ENCODE peak calls at places on chromosome 12, in nine cellular contexts. One of them, this sample, is unnamed.

GRCh38 chr12:92403210-92404175 is 257.8 kb upstream of the BTG1 start:
- DNase-seq in fibroblast of pulmonary artery: no peak
- DNase-seq in amygdala: no peak
- DNase-seq in effector CD4-positive, alpha-beta T cell: peak
- DNase-seq in lung microvascular endothelial cell: no peak
- DNase-seq in fibroblast of mammary gland: no peak
- DNase-seq in GOT3: no peak
- DNase-seq in suprapubic skin: no peak
- DNase-seq in germinal center: no peak
- DNase-seq in this sample: no peak

GRCh38 chr12:53791735-53792326 is 40.1 kb upstream of the CISTR start:
- DNase-seq in amygdala: no peak
- DNase-seq in suprapubic skin: no peak
- DNase-seq in effector CD4-positive, alpha-beta T cell: peak
- DNase-seq in lung microvascular endothelial cell: peak
- DNase-seq in GOT3: no peak
- DNase-seq in fibroblast of pulmonary artery: no peak
- DNase-seq in germinal center: peak
- DNase-seq in fibroblast of mammary gland: peak
- DNase-seq in this sample: no peak

GRCh38 chr12:124862768-124863408 is 776 bp downstream of the SCARB1 start:
- DNase-seq in fibroblast of pulmonary artery: peak
- DNase-seq in suprapubic skin: no peak
- DNase-seq in amygdala: peak
- DNase-seq in germinal center: peak
- DNase-seq in fibroblast of mammary gland: peak
- DNase-seq in effector CD4-positive, alpha-beta T cell: no peak
- DNase-seq in lung microvascular endothelial cell: no peak
- DNase-seq in GOT3: no peak
- DNase-seq in this sample: no peak

GRCh38 chr12:84763112-84763511 is 149.5 kb downstream of the SLC6A15 start:
- DNase-seq in amygdala: no peak
- DNase-seq in fibroblast of mammary gland: peak
- DNase-seq in germinal center: no peak
- DNase-seq in GOT3: no peak
- DNase-seq in lung microvascular endothelial cell: no peak
- DNase-seq in suprapubic skin: no peak
- DNase-seq in effector CD4-positive, alpha-beta T cell: no peak
- DNase-seq in fibroblast of pulmonary artery: peak
- DNase-seq in this sample: no peak

GRCh38 chr12:91417649-91418048 is 235.0 kb upstream of the DCN start:
- DNase-seq in GOT3: no peak
- DNase-seq in germinal center: no peak
- DNase-seq in amygdala: no peak
- DNase-seq in fibroblast of mammary gland: no peak
- DNase-seq in suprapubic skin: no peak
- DNase-seq in effector CD4-positive, alpha-beta T cell: no peak
- DNase-seq in fibroblast of pulmonary artery: no peak
- DNase-seq in lung microvascular endothelial cell: no peak
- DNase-seq in this sample: no peak

GRCh38 chr12:46555379-46555778 is 182.8 kb upstream of the SLC38A2 start:
- DNase-seq in suprapubic skin: no peak
- DNase-seq in effector CD4-positive, alpha-beta T cell: no peak
- DNase-seq in amygdala: no peak
- DNase-seq in GOT3: no peak
- DNase-seq in germinal center: no peak
- DNase-seq in lung microvascular endothelial cell: no peak
- DNase-seq in fibroblast of mammary gland: peak
- DNase-seq in fibroblast of pulmonary artery: peak
- DNase-seq in this sample: no peak

GRCh38 chr12:129607293-129607692 is 296.5 kb downstream of the TMEM132D start:
- DNase-seq in effector CD4-positive, alpha-beta T cell: no peak
- DNase-seq in germinal center: no peak
- DNase-seq in fibroblast of pulmonary artery: peak
- DNase-seq in fibroblast of mammary gland: no peak
- DNase-seq in amygdala: no peak
- DNase-seq in suprapubic skin: no peak
- DNase-seq in GOT3: no peak
- DNase-seq in lung microvascular endothelial cell: no peak
- DNase-seq in this sample: no peak

GRCh38 chr12:53985358-53985899 is 483 bp downstream of the HOXC10 start:
- DNase-seq in amygdala: no peak
- DNase-seq in suprapubic skin: no peak
- DNase-seq in germinal center: no peak
- DNase-seq in fibroblast of pulmonary artery: no peak
- DNase-seq in effector CD4-positive, alpha-beta T cell: no peak
- DNase-seq in fibroblast of mammary gland: no peak
- DNase-seq in lung microvascular endothelial cell: no peak
- DNase-seq in GOT3: no peak
- DNase-seq in this sample: no peak

GRCh38 chr12:102811125-102811737 is 105.8 kb downstream of the PAH start:
- DNase-seq in fibroblast of pulmonary artery: peak
- DNase-seq in amygdala: no peak
- DNase-seq in effector CD4-positive, alpha-beta T cell: no peak
- DNase-seq in fibroblast of mammary gland: peak
- DNase-seq in GOT3: no peak
- DNase-seq in germinal center: no peak
- DNase-seq in lung microvascular endothelial cell: peak
- DNase-seq in suprapubic skin: no peak
- DNase-seq in this sample: no peak

GRCh38 chr12:112916270-112916669 is 9.5 kb downstream of the OAS1 start:
- DNase-seq in lung microvascular endothelial cell: peak
- DNase-seq in germinal center: no peak
- DNase-seq in suprapubic skin: no peak
- DNase-seq in fibroblast of pulmonary artery: peak
- DNase-seq in effector CD4-positive, alpha-beta T cell: no peak
- DNase-seq in fibroblast of mammary gland: no peak
- DNase-seq in GOT3: no peak
- DNase-seq in amygdala: no peak
- DNase-seq in this sample: no peak

GRCh38 chr12:75747572-75747995 is 236.2 kb upstream of the KRR1 start:
- DNase-seq in lung microvascular endothelial cell: no peak
- DNase-seq in fibroblast of mammary gland: peak
- DNase-seq in suprapubic skin: no peak
- DNase-seq in germinal center: no peak
- DNase-seq in fibroblast of pulmonary artery: peak
- DNase-seq in effector CD4-positive, alpha-beta T cell: no peak
- DNase-seq in amygdala: no peak
- DNase-seq in GOT3: no peak
- DNase-seq in this sample: no peak

GRCh38 chr12:1369942-1370620 is 224.3 kb downstream of the FBXL14 start:
- DNase-seq in germinal center: no peak
- DNase-seq in lung microvascular endothelial cell: no peak
- DNase-seq in suprapubic skin: no peak
- DNase-seq in amygdala: no peak
- DNase-seq in GOT3: no peak
- DNase-seq in fibroblast of mammary gland: no peak
- DNase-seq in effector CD4-positive, alpha-beta T cell: no peak
- DNase-seq in fibroblast of pulmonary artery: no peak
- DNase-seq in this sample: no peak

GRCh38 chr12:103745962-103746361 is 95.1 kb downstream of the NT5DC3 start:
- DNase-seq in amygdala: no peak
- DNase-seq in fibroblast of mammary gland: no peak
- DNase-seq in fibroblast of pulmonary artery: no peak
- DNase-seq in germinal center: no peak
- DNase-seq in GOT3: no peak
- DNase-seq in lung microvascular endothelial cell: peak
- DNase-seq in effector CD4-positive, alpha-beta T cell: no peak
- DNase-seq in suprapubic skin: no peak
- DNase-seq in this sample: no peak

GRCh38 chr12:50297027-50297426 is 13.7 kb upstream of the LIMA1 start:
- DNase-seq in germinal center: no peak
- DNase-seq in effector CD4-positive, alpha-beta T cell: no peak
- DNase-seq in fibroblast of pulmonary artery: no peak
- DNase-seq in GOT3: no peak
- DNase-seq in amygdala: no peak
- DNase-seq in suprapubic skin: no peak
- DNase-seq in lung microvascular endothelial cell: peak
- DNase-seq in fibroblast of mammary gland: no peak
- DNase-seq in this sample: no peak

GRCh38 chr12:104710940-104711725 is 247.0 kb downstream of the SLC41A2 start:
- DNase-seq in amygdala: no peak
- DNase-seq in GOT3: no peak
- DNase-seq in germinal center: no peak
- DNase-seq in suprapubic skin: no peak
- DNase-seq in lung microvascular endothelial cell: no peak
- DNase-seq in fibroblast of mammary gland: peak
- DNase-seq in effector CD4-positive, alpha-beta T cell: no peak
- DNase-seq in fibroblast of pulmonary artery: peak
- DNase-seq in this sample: no peak

GRCh38 chr12:75208851-75209781 is 523 bp downstream of the KCNC2 start:
- DNase-seq in effector CD4-positive, alpha-beta T cell: no peak
- DNase-seq in fibroblast of mammary gland: peak
- DNase-seq in lung microvascular endothelial cell: peak
- DNase-seq in fibroblast of pulmonary artery: peak
- DNase-seq in GOT3: no peak
- DNase-seq in suprapubic skin: no peak
- DNase-seq in germinal center: no peak
- DNase-seq in amygdala: no peak
- DNase-seq in this sample: no peak

GRCh38 chr12:77644915-77645605 is 185.6 kb upstream of the NAV3 start:
- DNase-seq in fibroblast of pulmonary artery: no peak
- DNase-seq in fibroblast of mammary gland: no peak
- DNase-seq in lung microvascular endothelial cell: no peak
- DNase-seq in amygdala: no peak
- DNase-seq in GOT3: no peak
- DNase-seq in effector CD4-positive, alpha-beta T cell: no peak
- DNase-seq in suprapubic skin: no peak
- DNase-seq in germinal center: no peak
- DNase-seq in this sample: no peak

GRCh38 chr12:48000878-48001321 is 3.4 kb downstream of the COL2A1 start:
- DNase-seq in suprapubic skin: peak
- DNase-seq in GOT3: no peak
- DNase-seq in effector CD4-positive, alpha-beta T cell: no peak
- DNase-seq in germinal center: no peak
- DNase-seq in fibroblast of pulmonary artery: peak
- DNase-seq in fibroblast of mammary gland: peak
- DNase-seq in lung microvascular endothelial cell: no peak
- DNase-seq in amygdala: no peak
- DNase-seq in this sample: no peak

GRCh38 chr12:115507951-115508722 is 769.4 kb downstream of the MED13L start:
- DNase-seq in germinal center: no peak
- DNase-seq in GOT3: no peak
- DNase-seq in lung microvascular endothelial cell: no peak
- DNase-seq in fibroblast of pulmonary artery: no peak
- DNase-seq in amygdala: peak
- DNase-seq in fibroblast of mammary gland: no peak
- DNase-seq in suprapubic skin: no peak
- DNase-seq in effector CD4-positive, alpha-beta T cell: no peak
- DNase-seq in this sample: peak

GRCh38 chr12:63124778-63125177 is 26.2 kb downstream of the AVPR1A start:
- DNase-seq in suprapubic skin: no peak
- DNase-seq in fibroblast of pulmonary artery: no peak
- DNase-seq in effector CD4-positive, alpha-beta T cell: no peak
- DNase-seq in amygdala: no peak
- DNase-seq in lung microvascular endothelial cell: no peak
- DNase-seq in GOT3: no peak
- DNase-seq in fibroblast of mammary gland: peak
- DNase-seq in germinal center: no peak
- DNase-seq in this sample: no peak

GRCh38 chr12:112664569-112664968 is 127.0 kb upstream of the RPH3A start:
- DNase-seq in effector CD4-positive, alpha-beta T cell: no peak
- DNase-seq in amygdala: no peak
- DNase-seq in GOT3: no peak
- DNase-seq in fibroblast of pulmonary artery: peak
- DNase-seq in suprapubic skin: no peak
- DNase-seq in germinal center: peak
- DNase-seq in fibroblast of mammary gland: no peak
- DNase-seq in lung microvascular endothelial cell: peak
- DNase-seq in this sample: no peak

GRCh38 chr12:52631264-52631663 is 12.9 kb upstream of the KRT73 start:
- DNase-seq in fibroblast of pulmonary artery: no peak
- DNase-seq in amygdala: no peak
- DNase-seq in GOT3: no peak
- DNase-seq in lung microvascular endothelial cell: no peak
- DNase-seq in suprapubic skin: peak
- DNase-seq in effector CD4-positive, alpha-beta T cell: no peak
- DNase-seq in germinal center: no peak
- DNase-seq in fibroblast of mammary gland: no peak
- DNase-seq in this sample: no peak

GRCh38 chr12:85509857-85510256 is 229.8 kb downstream of the ALX1 start:
- DNase-seq in lung microvascular endothelial cell: no peak
- DNase-seq in suprapubic skin: no peak
- DNase-seq in fibroblast of mammary gland: no peak
- DNase-seq in effector CD4-positive, alpha-beta T cell: no peak
- DNase-seq in amygdala: no peak
- DNase-seq in fibroblast of pulmonary artery: no peak
- DNase-seq in GOT3: no peak
- DNase-seq in germinal center: no peak
- DNase-seq in this sample: no peak

GRCh38 chr12:2318286-2318685 is 265.5 kb downstream of the CACNA1C start:
- DNase-seq in fibroblast of mammary gland: no peak
- DNase-seq in suprapubic skin: no peak
- DNase-seq in fibroblast of pulmonary artery: no peak
- DNase-seq in germinal center: no peak
- DNase-seq in effector CD4-positive, alpha-beta T cell: no peak
- DNase-seq in GOT3: no peak
- DNase-seq in amygdala: no peak
- DNase-seq in lung microvascular endothelial cell: no peak
- DNase-seq in this sample: no peak

GRCh38 chr12:69309461-69309860 is 38.7 kb upstream of the LYZ start:
- DNase-seq in suprapubic skin: no peak
- DNase-seq in fibroblast of mammary gland: no peak
- DNase-seq in effector CD4-positive, alpha-beta T cell: no peak
- DNase-seq in fibroblast of pulmonary artery: no peak
- DNase-seq in germinal center: no peak
- DNase-seq in lung microvascular endothelial cell: no peak
- DNase-seq in amygdala: no peak
- DNase-seq in GOT3: no peak
- DNase-seq in this sample: no peak

GRCh38 chr12:76259660-76260389 is 88.4 kb downstream of the BBS10 start:
- DNase-seq in lung microvascular endothelial cell: peak
- DNase-seq in amygdala: no peak
- DNase-seq in GOT3: no peak
- DNase-seq in suprapubic skin: no peak
- DNase-seq in fibroblast of mammary gland: peak
- DNase-seq in effector CD4-positive, alpha-beta T cell: no peak
- DNase-seq in fibroblast of pulmonary artery: peak
- DNase-seq in germinal center: no peak
- DNase-seq in this sample: no peak

GRCh38 chr12:111068281-111068680 is 147.9 kb upstream of the MYL2 start:
- DNase-seq in fibroblast of pulmonary artery: no peak
- DNase-seq in lung microvascular endothelial cell: no peak
- DNase-seq in effector CD4-positive, alpha-beta T cell: no peak
- DNase-seq in fibroblast of mammary gland: no peak
- DNase-seq in germinal center: no peak
- DNase-seq in GOT3: no peak
- DNase-seq in amygdala: no peak
- DNase-seq in suprapubic skin: no peak
- DNase-seq in this sample: no peak

GRCh38 chr12:109201496-109201885 is 85.1 kb downstream of the ACACB start:
- DNase-seq in effector CD4-positive, alpha-beta T cell: no peak
- DNase-seq in amygdala: no peak
- DNase-seq in germinal center: no peak
- DNase-seq in fibroblast of mammary gland: no peak
- DNase-seq in fibroblast of pulmonary artery: no peak
- DNase-seq in suprapubic skin: no peak
- DNase-seq in lung microvascular endothelial cell: no peak
- DNase-seq in GOT3: no peak
- DNase-seq in this sample: no peak

GRCh38 chr12:43586646-43587245 is 34.7 kb upstream of the ADAMTS20 start:
- DNase-seq in effector CD4-positive, alpha-beta T cell: no peak
- DNase-seq in lung microvascular endothelial cell: no peak
- DNase-seq in fibroblast of pulmonary artery: no peak
- DNase-seq in germinal center: no peak
- DNase-seq in GOT3: no peak
- DNase-seq in suprapubic skin: no peak
- DNase-seq in amygdala: no peak
- DNase-seq in fibroblast of mammary gland: no peak
- DNase-seq in this sample: no peak

GRCh38 chr12:107436376-107436775 is 249.2 kb upstream of the PWP1 start:
- DNase-seq in GOT3: no peak
- DNase-seq in fibroblast of mammary gland: peak
- DNase-seq in fibroblast of pulmonary artery: peak
- DNase-seq in amygdala: no peak
- DNase-seq in lung microvascular endothelial cell: peak
- DNase-seq in effector CD4-positive, alpha-beta T cell: no peak
- DNase-seq in germinal center: no peak
- DNase-seq in suprapubic skin: no peak
- DNase-seq in this sample: no peak

GRCh38 chr12:4027412-4027811 is 154.2 kb upstream of the PARP11 start:
- DNase-seq in germinal center: no peak
- DNase-seq in fibroblast of mammary gland: no peak
- DNase-seq in suprapubic skin: no peak
- DNase-seq in effector CD4-positive, alpha-beta T cell: peak
- DNase-seq in GOT3: no peak
- DNase-seq in amygdala: no peak
- DNase-seq in fibroblast of pulmonary artery: no peak
- DNase-seq in lung microvascular endothelial cell: peak
- DNase-seq in this sample: no peak

This sample was measured in C1 segment of cervical spinal cord.